ENCODE peak calls at places on chromosomes 7 and 10, in seven cellular contexts. One of them, this sample, is unnamed. For H3K4me1 and H3K9me3, the result is how much of the 10 kb centered on the place peaks cover.

GRCh38 chr10:44926771-44927751 is 15.9 kb downstream of the TMEM72 start:
- DNase-seq in sigmoid colon: peak
- DNase-seq in neuronal stem cell: no peak
- DNase-seq in transverse colon: no peak
- DNase-seq in tibial artery: peak
- DNase-seq in mucosa of descending colon: no peak
- DNase-seq in IMR-90: peak
- DNase-seq in this sample: no peak

GRCh38 chr7:51261950-51262795 is 54.4 kb downstream of the COBL start:
- DNase-seq in tibial artery: no peak
- DNase-seq in mucosa of descending colon: no peak
- DNase-seq in IMR-90: no peak
- DNase-seq in neuronal stem cell: no peak
- DNase-seq in transverse colon: peak
- DNase-seq in sigmoid colon: no peak
- DNase-seq in this sample: no peak

GRCh38 chr7:33776791-33777190 is 128.5 kb upstream of the BMPER start:
- DNase-seq in tibial artery: no peak
- DNase-seq in transverse colon: no peak
- DNase-seq in neuronal stem cell: no peak
- DNase-seq in sigmoid colon: no peak
- DNase-seq in mucosa of descending colon: no peak
- DNase-seq in IMR-90: peak
- DNase-seq in this sample: no peak

GRCh38 chr7:40008218-40008815 is 58.3 kb downstream of the CDK13 start:
- DNase-seq in tibial artery: no peak
- DNase-seq in sigmoid colon: no peak
- DNase-seq in transverse colon: no peak
- DNase-seq in mucosa of descending colon: no peak
- DNase-seq in IMR-90: peak
- DNase-seq in neuronal stem cell: no peak
- DNase-seq in this sample: no peak

GRCh38 chr10:132058111-132058745 is 7.5 kb upstream of the JAKMIP3 start:
- DNase-seq in IMR-90: no peak
- DNase-seq in transverse colon: no peak
- DNase-seq in neuronal stem cell: no peak
- DNase-seq in tibial artery: no peak
- DNase-seq in sigmoid colon: peak
- DNase-seq in mucosa of descending colon: no peak
- DNase-seq in this sample: no peak

GRCh38 chr7:147700702-147701101 is 889.9 kb upstream of the C7orf33 start:
- DNase-seq in transverse colon: no peak
- DNase-seq in tibial artery: no peak
- DNase-seq in IMR-90: no peak
- DNase-seq in sigmoid colon: no peak
- DNase-seq in mucosa of descending colon: no peak
- DNase-seq in neuronal stem cell: no peak
- DNase-seq in this sample: no peak

GRCh38 chr7:131945313-131945831 is 388.9 kb upstream of the PODXL start:
- DNase-seq in transverse colon: peak
- DNase-seq in sigmoid colon: no peak
- DNase-seq in tibial artery: no peak
- DNase-seq in mucosa of descending colon: peak
- DNase-seq in neuronal stem cell: peak
- DNase-seq in IMR-90: peak
- DNase-seq in this sample: peak

GRCh38 chr10:114257488-114257887 is 18.4 kb downstream of the VWA2 start:
- DNase-seq in mucosa of descending colon: no peak
- DNase-seq in tibial artery: no peak
- DNase-seq in neuronal stem cell: no peak
- DNase-seq in sigmoid colon: no peak
- DNase-seq in transverse colon: no peak
- DNase-seq in IMR-90: no peak
- DNase-seq in this sample: no peak

GRCh38 chr7:32204361-32205018 is 134.3 kb upstream of the PDE1C start:
- DNase-seq in neuronal stem cell: peak
- DNase-seq in mucosa of descending colon: no peak
- DNase-seq in tibial artery: peak
- DNase-seq in IMR-90: peak
- DNase-seq in transverse colon: peak
- DNase-seq in sigmoid colon: peak
- DNase-seq in this sample: peak

GRCh38 chr10:7258948-7259523 is 151.8 kb downstream of the SFMBT2 start:
- DNase-seq in neuronal stem cell: no peak
- DNase-seq in tibial artery: no peak
- DNase-seq in sigmoid colon: no peak
- DNase-seq in transverse colon: peak
- DNase-seq in IMR-90: no peak
- DNase-seq in mucosa of descending colon: no peak
- DNase-seq in this sample: no peak

GRCh38 chr10:123117644-123118409 is 17.9 kb upstream of the HMX3 start:
- DNase-seq in transverse colon: no peak
- DNase-seq in mucosa of descending colon: peak
- DNase-seq in tibial artery: no peak
- DNase-seq in neuronal stem cell: no peak
- DNase-seq in sigmoid colon: no peak
- DNase-seq in IMR-90: no peak
- DNase-seq in this sample: no peak

GRCh38 chr7:46625032-46625431 is 704.0 kb upstream of the IGFBP3 start:
- DNase-seq in IMR-90: no peak
- DNase-seq in mucosa of descending colon: no peak
- DNase-seq in neuronal stem cell: no peak
- DNase-seq in transverse colon: no peak
- DNase-seq in sigmoid colon: no peak
- DNase-seq in tibial artery: no peak
- DNase-seq in this sample: no peak

GRCh38 chr7:108515013-108515412 is 10.9 kb downstream of the PNPLA8 start:
- DNase-seq in tibial artery: no peak
- DNase-seq in IMR-90: no peak
- DNase-seq in mucosa of descending colon: no peak
- DNase-seq in transverse colon: no peak
- DNase-seq in sigmoid colon: no peak
- DNase-seq in neuronal stem cell: no peak
- DNase-seq in this sample: no peak

GRCh38 chr7:92837214-92837749 is 909 bp upstream of the CDK6 start:
- DNase-seq in neuronal stem cell: no peak
- DNase-seq in tibial artery: no peak
- DNase-seq in mucosa of descending colon: no peak
- DNase-seq in transverse colon: no peak
- DNase-seq in IMR-90: peak
- DNase-seq in sigmoid colon: no peak
- DNase-seq in this sample: no peak

GRCh38 chr7:142431491-142431890 is 173.6 kb upstream of the PRSS58 start:
- DNase-seq in sigmoid colon: no peak
- DNase-seq in mucosa of descending colon: no peak
- DNase-seq in neuronal stem cell: no peak
- DNase-seq in tibial artery: no peak
- DNase-seq in transverse colon: no peak
- DNase-seq in IMR-90: no peak
- DNase-seq in this sample: no peak

GRCh38 chr7:91280180-91280579 is 15.9 kb downstream of the FZD1 start:
- DNase-seq in mucosa of descending colon: no peak
- DNase-seq in neuronal stem cell: no peak
- DNase-seq in transverse colon: no peak
- DNase-seq in sigmoid colon: no peak
- DNase-seq in IMR-90: peak
- DNase-seq in tibial artery: no peak
- DNase-seq in this sample: no peak

GRCh38 chr7:140696024-140696678 is 357 bp upstream of the NDUFB2 start:
- DNase-seq in tibial artery: peak
- DNase-seq in sigmoid colon: peak
- DNase-seq in mucosa of descending colon: peak
- DNase-seq in transverse colon: peak
- DNase-seq in neuronal stem cell: peak
- DNase-seq in IMR-90: peak
- DNase-seq in this sample: no peak

GRCh38 chr10:78518224-78518623 is 484.6 kb downstream of the RPS24 start:
- DNase-seq in tibial artery: no peak
- DNase-seq in transverse colon: no peak
- DNase-seq in sigmoid colon: no peak
- DNase-seq in IMR-90: no peak
- DNase-seq in neuronal stem cell: no peak
- DNase-seq in mucosa of descending colon: no peak
- DNase-seq in this sample: no peak

GRCh38 chr10:12846718-12847117 is 154.8 kb downstream of the CCDC3 start:
- DNase-seq in mucosa of descending colon: no peak
- DNase-seq in sigmoid colon: no peak
- DNase-seq in tibial artery: peak
- DNase-seq in neuronal stem cell: no peak
- DNase-seq in transverse colon: no peak
- DNase-seq in IMR-90: peak
- DNase-seq in this sample: no peak

GRCh38 chr7:129494041-129494440 is 8.3 kb upstream of the SMKR1 start:
- DNase-seq in mucosa of descending colon: no peak
- DNase-seq in tibial artery: no peak
- DNase-seq in transverse colon: no peak
- DNase-seq in sigmoid colon: no peak
- DNase-seq in neuronal stem cell: no peak
- DNase-seq in IMR-90: peak
- DNase-seq in this sample: no peak

GRCh38 chr7:43294080-43294630 is 181.7 kb downstream of the HECW1 start:
- DNase-seq in transverse colon: no peak
- DNase-seq in sigmoid colon: peak
- DNase-seq in neuronal stem cell: no peak
- DNase-seq in tibial artery: no peak
- DNase-seq in IMR-90: peak
- DNase-seq in mucosa of descending colon: no peak
- DNase-seq in this sample: no peak

GRCh38 chr7:22351878-22352277 is 5.1 kb downstream of the RAPGEF5 start:
- DNase-seq in transverse colon: no peak
- DNase-seq in IMR-90: no peak
- DNase-seq in tibial artery: no peak
- DNase-seq in sigmoid colon: no peak
- DNase-seq in neuronal stem cell: no peak
- DNase-seq in mucosa of descending colon: no peak
- DNase-seq in this sample: no peak

GRCh38 chr7:22346383-22347107 is 10.4 kb downstream of the RAPGEF5 start:
- DNase-seq in sigmoid colon: no peak
- DNase-seq in tibial artery: no peak
- DNase-seq in mucosa of descending colon: no peak
- DNase-seq in neuronal stem cell: no peak
- DNase-seq in IMR-90: no peak
- DNase-seq in transverse colon: no peak
- DNase-seq in this sample: no peak

GRCh38 chr7:22351329-22351692 is 5.6 kb downstream of the RAPGEF5 start:
- DNase-seq in IMR-90: no peak
- DNase-seq in tibial artery: no peak
- DNase-seq in transverse colon: no peak
- DNase-seq in neuronal stem cell: no peak
- DNase-seq in mucosa of descending colon: no peak
- DNase-seq in sigmoid colon: no peak
- DNase-seq in this sample: no peak

GRCh38 chr7:22350466-22351328 is 6.3 kb downstream of the RAPGEF5 start:
- DNase-seq in mucosa of descending colon: no peak
- DNase-seq in IMR-90: peak
- DNase-seq in transverse colon: no peak
- DNase-seq in tibial artery: no peak
- DNase-seq in sigmoid colon: no peak
- DNase-seq in neuronal stem cell: no peak
- DNase-seq in this sample: no peak

DNA sequence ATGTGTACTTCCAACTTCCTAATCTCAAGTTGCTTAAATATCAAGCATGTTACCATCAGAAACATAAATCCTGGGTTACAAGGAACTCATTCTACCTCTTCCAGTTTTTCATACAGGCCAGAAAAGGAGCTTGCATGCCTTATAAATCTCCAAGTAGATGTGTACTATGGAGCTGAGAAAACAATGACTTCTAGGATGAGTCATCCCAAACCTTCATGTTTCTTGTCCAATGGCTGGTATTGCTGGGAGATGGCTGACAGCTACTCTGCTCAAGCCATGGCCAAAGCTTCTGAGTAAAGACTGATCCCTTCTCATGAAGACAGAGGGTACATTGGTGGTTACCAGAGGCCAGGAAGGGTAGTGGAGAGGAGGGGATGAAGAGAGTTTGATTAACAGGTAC is 8.6 kb downstream of the RAPGEF5 start:
- DNase-seq in neuronal stem cell: no peak
- DNase-seq in sigmoid colon: no peak
- DNase-seq in tibial artery: no peak
- DNase-seq in mucosa of descending colon: no peak
- DNase-seq in transverse colon: no peak
- DNase-seq in IMR-90: no peak
- DNase-seq in this sample: no peak
- H3K4me1 ChIP-seq in neuronal stem cell: under half
- H3K4me1 ChIP-seq in sigmoid colon: under half
- H3K4me1 ChIP-seq in tibial artery: under half
- H3K4me1 ChIP-seq in mucosa of descending colon: under half
- H3K4me1 ChIP-seq in transverse colon: under half
- H3K4me1 ChIP-seq in IMR-90: under half
- H3K4me1 ChIP-seq in this sample: under half

GRCh38 chr10:62694537-62695126 is 109.9 kb upstream of the ADO start:
- DNase-seq in IMR-90: no peak
- DNase-seq in transverse colon: no peak
- DNase-seq in sigmoid colon: no peak
- DNase-seq in mucosa of descending colon: no peak
- DNase-seq in tibial artery: no peak
- DNase-seq in neuronal stem cell: no peak
- DNase-seq in this sample: no peak
- H3K9me3 ChIP-seq in IMR-90: under half
- H3K9me3 ChIP-seq in transverse colon: under half
- H3K9me3 ChIP-seq in sigmoid colon: under half
- H3K9me3 ChIP-seq in mucosa of descending colon: under half
- H3K9me3 ChIP-seq in tibial artery: under half
- H3K9me3 ChIP-seq in neuronal stem cell: under half
- H3K9me3 ChIP-seq in this sample: under half

DNA sequence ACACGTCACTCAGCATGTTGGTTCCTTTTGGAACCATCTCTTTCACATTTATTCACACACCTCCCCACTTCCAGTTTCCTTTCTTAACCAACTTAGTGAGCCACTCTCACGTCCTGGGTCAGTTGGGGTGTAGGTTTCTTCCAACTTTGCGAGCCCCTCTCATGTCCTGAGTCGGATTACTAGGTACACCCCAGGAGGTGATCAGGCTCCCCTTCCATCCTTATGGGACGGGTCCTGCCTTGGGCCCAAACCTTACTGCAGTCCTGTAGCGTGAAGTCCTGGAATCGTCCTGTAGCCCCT is 7.7 kb downstream of the ERV3-1 start:
- DNase-seq in IMR-90: no peak
- DNase-seq in sigmoid colon: no peak
- DNase-seq in transverse colon: no peak
- DNase-seq in mucosa of descending colon: no peak
- DNase-seq in neuronal stem cell: no peak
- DNase-seq in tibial artery: no peak
- DNase-seq in this sample: no peak
- H3K4me3 ChIP-seq in IMR-90: no peak
- H3K4me3 ChIP-seq in sigmoid colon: no peak
- H3K4me3 ChIP-seq in transverse colon: no peak
- H3K4me3 ChIP-seq in mucosa of descending colon: no peak
- H3K4me3 ChIP-seq in neuronal stem cell: no peak
- H3K4me3 ChIP-seq in tibial artery: no peak
- H3K4me3 ChIP-seq in this sample: no peak

DNA sequence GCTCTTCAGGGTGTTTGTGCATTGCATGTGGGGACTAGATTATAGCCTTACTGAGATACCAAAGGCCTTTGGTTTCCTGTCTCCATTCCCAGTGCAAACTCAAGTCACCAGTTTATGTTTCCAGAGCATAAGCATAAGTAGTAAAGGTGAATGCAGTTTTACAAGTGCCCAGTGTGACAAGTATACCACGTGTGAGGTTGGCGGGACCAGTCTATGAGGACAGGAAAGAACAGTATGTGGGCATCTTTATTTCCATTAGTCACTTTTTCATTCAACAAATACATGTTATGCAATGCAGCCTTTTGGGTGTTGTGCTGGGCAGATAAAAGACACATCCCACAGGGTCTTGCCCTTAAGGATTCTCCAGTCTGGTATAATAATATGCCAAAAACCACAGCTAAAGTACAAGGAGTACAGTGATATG is 146.5 kb downstream of the ARID5B start:
- DNase-seq in neuronal stem cell: no peak
- DNase-seq in IMR-90: no peak
- DNase-seq in transverse colon: peak
- DNase-seq in mucosa of descending colon: no peak
- DNase-seq in tibial artery: peak
- DNase-seq in sigmoid colon: peak
- DNase-seq in this sample: peak
- H3K4me1 ChIP-seq in neuronal stem cell: under half
- H3K4me1 ChIP-seq in IMR-90: under half
- H3K4me1 ChIP-seq in transverse colon: half or more
- H3K4me1 ChIP-seq in mucosa of descending colon: under half
- H3K4me1 ChIP-seq in tibial artery: half or more
- H3K4me1 ChIP-seq in sigmoid colon: under half
- H3K4me1 ChIP-seq in this sample: under half

This sample was measured in Peyer's patch.